ENCODE peak calls at places on chromosome 16, in four cellular contexts. One of them, this sample, is unnamed.

GRCh38 chr16:79317521-79317920 is 283.0 kb downstream of the MAF start:
- DNase-seq in cardiac fibroblast: no peak
- DNase-seq in lung: no peak
- DNase-seq in adrenal gland: no peak
- DNase-seq in this sample: no peak

GRCh38 chr16:58451263-58451662 is 48.7 kb upstream of the NDRG4 start:
- DNase-seq in adrenal gland: peak; percentile 71
- DNase-seq in cardiac fibroblast: no peak
- DNase-seq in lung: no peak
- DNase-seq in this sample: no peak

GRCh38 chr16:75239463-75240122 is 11.8 kb downstream of the BCAR1 start:
- DNase-seq in cardiac fibroblast: no peak
- DNase-seq in lung: no peak
- DNase-seq in adrenal gland: no peak
- DNase-seq in this sample: no peak

GRCh38 chr16:8846401-8846932 is 22.3 kb downstream of the CARHSP1 start:
- DNase-seq in adrenal gland: no peak
- DNase-seq in cardiac fibroblast: no peak
- DNase-seq in lung: no peak
- DNase-seq in this sample: no peak

GRCh38 chr16:7272567-7273158 is 60.0 kb upstream of the RBFOX1 start:
- DNase-seq in adrenal gland: no peak
- DNase-seq in cardiac fibroblast: no peak
- DNase-seq in lung: no peak
- DNase-seq in this sample: no peak

GRCh38 chr16:75266738-75267630 is 15.6 kb upstream of the BCAR1 start:
- DNase-seq in cardiac fibroblast: no peak
- DNase-seq in adrenal gland: no peak
- DNase-seq in lung: no peak
- DNase-seq in this sample: no peak

GRCh38 chr16:70481929-70482536 is 27.6 kb downstream of the FCSK start:
- DNase-seq in adrenal gland: no peak
- DNase-seq in cardiac fibroblast: peak; percentile 32
- DNase-seq in lung: no peak
- DNase-seq in this sample: peak; percentile 29

GRCh38 chr16:56984639-56985038 is 4.7 kb upstream of the NLRC5 start:
- DNase-seq in lung: no peak
- DNase-seq in cardiac fibroblast: no peak
- DNase-seq in adrenal gland: no peak
- DNase-seq in this sample: peak; percentile 29

GRCh38 chr16:84764970-84765369 is 54.8 kb upstream of the CRISPLD2 start:
- DNase-seq in lung: no peak
- DNase-seq in adrenal gland: no peak
- DNase-seq in cardiac fibroblast: no peak
- DNase-seq in this sample: no peak

GRCh38 chr16:77585852-77586251 is 136.5 kb upstream of the NUDT7 start:
- DNase-seq in lung: no peak
- DNase-seq in adrenal gland: no peak
- DNase-seq in cardiac fibroblast: peak; percentile 75
- DNase-seq in this sample: peak; percentile 89

GRCh38 chr16:81567987-81568748 is 123.6 kb downstream of the CMIP start:
- DNase-seq in cardiac fibroblast: peak; percentile 42
- DNase-seq in adrenal gland: peak; percentile 94
- DNase-seq in lung: no peak
- DNase-seq in this sample: peak; percentile 66

GRCh38 chr16:75244844-75245758 is 6.3 kb downstream of the BCAR1 start:
- DNase-seq in cardiac fibroblast: peak; percentile 97
- DNase-seq in adrenal gland: peak; percentile 96
- DNase-seq in lung: peak; percentile 65
- DNase-seq in this sample: peak; percentile 69

GRCh38 chr16:1458336-1458976 is 14.1 kb upstream of the CCDC154 start:
- DNase-seq in lung: no peak
- DNase-seq in adrenal gland: no peak
- DNase-seq in cardiac fibroblast: peak; percentile 16
- DNase-seq in this sample: peak; percentile 8

DNA sequence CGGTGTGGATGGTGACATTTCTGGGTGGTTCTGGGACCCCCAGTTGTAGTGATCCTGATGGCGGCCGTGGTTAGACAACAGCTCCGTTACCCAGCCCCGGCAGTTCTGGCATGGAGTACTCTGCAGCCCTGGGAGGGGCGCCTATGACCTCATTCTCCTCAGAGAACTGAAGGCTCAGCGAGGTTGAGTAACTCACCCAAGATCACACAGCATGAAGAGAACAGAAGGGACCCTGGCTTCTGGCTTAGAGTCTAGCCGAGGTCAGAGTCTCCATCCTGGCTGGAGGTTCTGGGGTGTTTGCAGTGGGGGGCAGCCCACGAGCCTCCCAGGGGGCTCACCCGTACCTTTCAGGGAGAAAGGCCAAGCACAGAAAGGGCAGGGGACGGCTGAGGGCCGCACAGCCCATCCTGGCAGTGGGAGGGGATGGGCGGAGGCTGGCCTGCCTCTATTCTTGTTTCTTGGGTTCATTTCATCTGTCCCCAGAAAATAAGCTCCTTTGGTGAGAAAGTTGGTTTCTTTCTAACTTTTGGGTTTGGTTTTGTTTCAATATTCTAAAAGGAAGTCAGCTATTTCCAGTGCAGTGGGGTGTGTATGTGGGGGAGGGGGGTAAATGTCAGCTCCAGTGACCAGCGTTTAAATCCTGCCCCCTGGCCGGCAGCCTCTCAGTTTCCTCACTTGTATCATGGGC is 13.2 kb downstream of the ZFPM1 start:
- DNase-seq in cardiac fibroblast: peak; percentile 18
- DNase-seq in lung: no peak
- DNase-seq in adrenal gland: no peak
- DNase-seq in this sample: no peak
- H3K4me3 ChIP-seq in cardiac fibroblast: no peak overlapping the region
- H3K4me3 ChIP-seq in lung: no peak overlapping the region
- H3K4me3 ChIP-seq in adrenal gland: no peak overlapping the region
- H3K4me3 ChIP-seq in this sample: no peak overlapping the region

GRCh38 chr16:72939247-72939646 is 108.7 kb downstream of the ZFHX3 start:
- DNase-seq in adrenal gland: peak; percentile 68
- DNase-seq in lung: no peak
- DNase-seq in cardiac fibroblast: peak; percentile 89
- DNase-seq in this sample: peak; percentile 26
- TF ChIP-seq CTCF in adrenal gland: peak; percentile 16
- TF ChIP-seq CTCF in lung: no peak
- TF ChIP-seq CTCF in cardiac fibroblast: peak; percentile 48
- TF ChIP-seq CTCF in this sample: peak; percentile 14

DNA sequence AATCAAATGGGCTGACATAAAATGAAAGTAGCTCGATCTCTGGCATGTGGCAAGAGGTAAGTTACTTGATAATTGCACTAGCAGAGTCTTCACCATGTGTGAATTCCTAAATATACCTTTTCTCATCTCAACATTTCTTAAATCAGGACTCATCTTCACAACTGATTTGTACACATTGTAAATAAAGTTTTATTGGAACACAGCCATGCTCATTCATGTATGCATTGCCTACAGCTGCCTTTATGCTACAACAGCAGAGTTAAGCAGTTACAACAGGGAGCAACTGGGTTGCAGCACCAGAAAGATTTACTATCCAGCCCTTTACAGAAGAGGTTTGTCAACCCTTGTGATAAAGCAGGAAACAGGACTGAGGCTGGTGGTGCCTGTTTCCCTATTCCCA is 48.1 kb downstream of the ARHGAP17 start:
- DNase-seq in lung: no peak
- DNase-seq in adrenal gland: no peak
- DNase-seq in cardiac fibroblast: no peak
- DNase-seq in this sample: no peak
- H3K4me3 ChIP-seq in lung: no peak overlapping the region
- H3K4me3 ChIP-seq in adrenal gland: no peak overlapping the region
- H3K4me3 ChIP-seq in cardiac fibroblast: no peak overlapping the region
- H3K4me3 ChIP-seq in this sample: no peak overlapping the region

GRCh38 chr16:17211797-17212196 is 259.0 kb downstream of the XYLT1 start:
- DNase-seq in cardiac fibroblast: no peak
- DNase-seq in adrenal gland: no peak
- DNase-seq in lung: no peak
- DNase-seq in this sample: no peak
- TF ChIP-seq CTCF in cardiac fibroblast: peak; percentile 13
- TF ChIP-seq CTCF in adrenal gland: no peak
- TF ChIP-seq CTCF in lung: no peak
- TF ChIP-seq CTCF in this sample: no peak

GRCh38 chr16:21659124-21659523 is 4.6 kb upstream of the OTOA start:
- DNase-seq in cardiac fibroblast: no peak
- DNase-seq in adrenal gland: no peak
- DNase-seq in lung: no peak
- DNase-seq in this sample: no peak

GRCh38 chr16:21667575-21667974 is 3.8 kb downstream of the OTOA start:
- DNase-seq in cardiac fibroblast: no peak
- DNase-seq in adrenal gland: no peak
- DNase-seq in lung: no peak
- DNase-seq in this sample: no peak

GRCh38 chr16:21666772-21667171 is 3.0 kb downstream of the OTOA start:
- DNase-seq in cardiac fibroblast: no peak
- DNase-seq in adrenal gland: no peak
- DNase-seq in lung: no peak
- DNase-seq in this sample: no peak

GRCh38 chr16:21664801-21665492 is 1.2 kb downstream of the OTOA start:
- DNase-seq in adrenal gland: no peak
- DNase-seq in lung: no peak
- DNase-seq in cardiac fibroblast: no peak
- DNase-seq in this sample: no peak

GRCh38 chr16:21663889-21664647 is at the start of gene OTOA:
- DNase-seq in adrenal gland: no peak
- DNase-seq in cardiac fibroblast: no peak
- DNase-seq in lung: no peak
- DNase-seq in this sample: no peak
- H3K4me3 ChIP-seq in adrenal gland: no peak within 1 kb of the TSS
- H3K4me3 ChIP-seq in cardiac fibroblast: peak within 1 kb of the TSS; percentile 21
- H3K4me3 ChIP-seq in lung: no peak within 1 kb of the TSS
- H3K4me3 ChIP-seq in this sample: no peak within 1 kb of the TSS

DNA sequence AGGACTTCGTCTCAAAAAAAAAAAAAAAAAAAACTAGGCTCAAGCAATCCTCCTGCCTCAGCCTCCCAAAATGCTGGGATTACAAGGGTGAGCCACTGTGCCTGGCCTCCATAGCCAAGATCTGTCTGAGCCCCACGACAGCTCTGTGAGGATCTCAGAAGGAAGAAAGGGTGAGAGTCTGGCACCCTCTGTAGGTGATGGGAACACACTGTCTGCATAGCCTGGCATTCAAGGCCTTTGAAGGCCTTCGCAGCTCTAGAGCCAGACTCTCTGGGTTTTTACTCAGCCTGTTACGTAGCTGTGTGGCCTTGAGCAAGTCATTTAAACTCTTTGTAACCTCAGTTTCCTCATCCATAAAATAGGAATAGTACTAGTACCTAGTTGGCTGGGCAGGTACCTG is 6.3 kb upstream of the XPO6 start:
- DNase-seq in lung: no peak
- DNase-seq in adrenal gland: peak; percentile 75
- DNase-seq in cardiac fibroblast: peak; percentile 74
- DNase-seq in this sample: peak; percentile 49
- TF ChIP-seq CTCF in lung: peak; percentile 39
- TF ChIP-seq CTCF in adrenal gland: peak; percentile 45
- TF ChIP-seq CTCF in cardiac fibroblast: peak; percentile 73
- TF ChIP-seq CTCF in this sample: peak; percentile 71

This sample was measured in bronchial epithelial cell.